ENCODE peak calls at places on chromosomes 3 and 15, in six cellular contexts. C is AG10803, N is OCI-LY7, Q is lung, T is kidney epithelial cell, A is neural progenitor cell. X is an unnamed sample.

GRCh38 chr3:107425033-107425432 is 47.8 kb downstream of the CCDC54 start:
- DNase-seq in N (no peak), A (no peak), Q (no peak), T (no peak), C (no peak), X (no peak)

GRCh38 chr15:63939531-63940130 is 105.9 kb upstream of the HERC1 start:
- DNase-seq in N (no peak), T (no peak), C (peak; percentile 84), Q (no peak), A (no peak), X (no peak)

GRCh38 chr3:22115581-22115980 is 364.6 kb upstream of the ZNF385D start:
- DNase-seq in N (no peak), Q (no peak), C (no peak), T (no peak), A (no peak), X (no peak)

GRCh38 chr15:81434882-81435281 is 60.9 kb upstream of the TMC3 start:
- DNase-seq in T (no peak), Q (no peak), N (no peak), A (no peak), C (no peak), X (no peak)

GRCh38 chr3:99641480-99641879 is 3.1 kb downstream of the COL8A1 start:
- DNase-seq in T (no peak), Q (no peak), C (no peak), N (no peak), A (no peak), X (no peak)

GRCh38 chr15:39300451-39301153 is 280.3 kb upstream of the THBS1 start:
- DNase-seq in Q (no peak), C (peak; percentile 76), A (no peak), T (peak; percentile 47), N (no peak), X (no peak)

GRCh38 chr3:112078125-112079083 is 7.8 kb upstream of the C3orf52 start:
- DNase-seq in N (no peak), T (no peak), Q (no peak), A (no peak), C (no peak), X (no peak)

GRCh38 chr3:128579927-128580326 is 70.7 kb downstream of the RPN1 start:
- DNase-seq in Q (no peak), C (no peak), N (no peak), A (no peak), T (no peak), X (no peak)

GRCh38 chr3:151751161-151751560 is 17.4 kb downstream of the AADACL2 start:
- DNase-seq in A (no peak), C (peak; percentile 89), N (no peak), T (no peak), Q (no peak), X (no peak)

GRCh38 chr3:197465996-197466549 is 89.7 kb downstream of the BDH1 start:
- DNase-seq in A (no peak), T (no peak), Q (no peak), C (peak; percentile 81), N (no peak), X (no peak)

GRCh38 chr15:80744826-80745225 is 34.3 kb upstream of the CEMIP start:
- DNase-seq in Q (no peak), C (peak; percentile 54), A (no peak), N (no peak), T (no peak), X (no peak)

GRCh38 chr3:9279959-9280358 is 30.5 kb upstream of the SRGAP3 start:
- DNase-seq in T (peak; percentile 10), C (peak; percentile 60), N (no peak), Q (no peak), A (peak; percentile 67), X (no peak)

GRCh38 chr3:113219605-113220300 is 8.4 kb downstream of the BOC start:
- DNase-seq in N (no peak), C (no peak), A (no peak), Q (no peak), T (no peak), X (peak; percentile 44)

DNA sequence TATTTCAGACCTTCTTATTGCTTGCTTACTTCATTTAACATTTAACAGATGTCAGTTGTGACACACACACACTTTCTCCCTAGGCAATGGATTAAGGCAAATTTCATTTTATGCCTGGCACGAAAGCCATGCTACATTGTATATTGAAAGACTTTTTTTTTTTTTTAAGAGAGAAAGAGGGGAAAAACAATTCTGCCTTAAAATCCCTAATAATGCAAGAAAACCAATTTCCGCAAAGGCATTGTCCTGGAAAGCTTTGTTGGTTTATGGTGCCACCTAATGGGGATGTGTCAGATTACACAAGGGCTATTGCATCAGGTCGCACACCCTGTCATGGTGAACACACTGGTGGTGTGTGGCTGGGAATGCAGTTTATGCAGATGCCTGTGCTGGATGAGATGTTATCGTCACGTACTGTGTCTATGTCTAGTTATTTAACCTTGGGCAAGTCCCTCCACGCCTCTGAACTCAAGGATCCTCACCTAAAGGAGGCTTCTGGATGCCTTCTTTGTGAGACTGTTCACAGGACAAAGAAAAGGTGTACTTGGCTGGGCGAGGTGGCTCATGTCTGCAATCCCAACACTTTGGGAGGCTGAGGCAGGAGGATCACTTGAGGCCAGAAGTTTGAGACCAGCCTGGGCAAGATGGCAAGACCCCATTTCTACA is 37.3 kb upstream of the RFTN1 start:
- DNase-seq in N (peak; percentile 92), T (peak; percentile 49), A (peak; percentile 82), C (peak; percentile 87), Q (peak; percentile 83), X (peak; percentile 89)
- H3K4me3 ChIP-seq in N (no peak overlapping the region), T (no peak overlapping the region), A (no peak overlapping the region), C (peak overlapping the region; percentile 31), Q (no peak overlapping the region), X (no peak overlapping the region)

DNA sequence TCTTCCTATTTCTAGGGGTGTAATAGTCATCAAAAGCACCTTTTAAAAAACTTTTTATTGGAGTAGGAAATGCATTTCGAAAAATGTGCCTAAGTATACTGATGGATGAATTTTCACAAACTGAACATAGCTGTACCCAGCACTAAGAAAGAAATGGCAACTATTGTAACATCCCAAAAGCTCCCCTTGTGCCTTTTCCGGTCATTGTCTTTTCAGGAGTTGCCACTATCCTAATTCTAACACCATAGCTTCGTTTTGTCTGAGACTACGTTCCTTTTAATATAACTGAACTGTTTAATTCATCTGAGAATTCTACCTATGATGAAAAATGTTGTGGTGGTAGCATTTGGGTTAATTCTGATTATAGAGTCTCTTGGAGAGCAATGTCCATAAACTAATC is 1.9 kb downstream of the TIMMDC1 start:
- DNase-seq in A (no peak), Q (no peak), N (no peak), T (no peak), C (no peak), X (no peak)
- H3K4me3 ChIP-seq in A (peak overlapping the region; percentile 67), Q (no peak overlapping the region), N (peak overlapping the region; percentile 75), T (no peak overlapping the region), C (no peak overlapping the region), X (no peak overlapping the region)

GRCh38 chr3:184562875-184563568 is 1.4 kb downstream of the EPHB3 start:
- DNase-seq in T (no peak), C (peak; percentile 60), N (no peak), Q (no peak), A (peak; percentile 61), X (no peak)

GRCh38 chr3:184565421-184566211 is 4.0 kb downstream of the EPHB3 start:
- DNase-seq in T (peak; percentile 70), A (peak; percentile 64), C (peak; percentile 92), Q (peak; percentile 91), N (no peak), X (no peak)

GRCh38 chr3:184563569-184563925 is 2.0 kb downstream of the EPHB3 start:
- DNase-seq in C (no peak), T (no peak), N (no peak), A (no peak), Q (no peak), X (no peak)

GRCh38 chr3:184564685-184565385 is 3.2 kb downstream of the EPHB3 start:
- DNase-seq in Q (no peak), T (no peak), C (no peak), A (no peak), N (no peak), X (no peak)

DNA sequence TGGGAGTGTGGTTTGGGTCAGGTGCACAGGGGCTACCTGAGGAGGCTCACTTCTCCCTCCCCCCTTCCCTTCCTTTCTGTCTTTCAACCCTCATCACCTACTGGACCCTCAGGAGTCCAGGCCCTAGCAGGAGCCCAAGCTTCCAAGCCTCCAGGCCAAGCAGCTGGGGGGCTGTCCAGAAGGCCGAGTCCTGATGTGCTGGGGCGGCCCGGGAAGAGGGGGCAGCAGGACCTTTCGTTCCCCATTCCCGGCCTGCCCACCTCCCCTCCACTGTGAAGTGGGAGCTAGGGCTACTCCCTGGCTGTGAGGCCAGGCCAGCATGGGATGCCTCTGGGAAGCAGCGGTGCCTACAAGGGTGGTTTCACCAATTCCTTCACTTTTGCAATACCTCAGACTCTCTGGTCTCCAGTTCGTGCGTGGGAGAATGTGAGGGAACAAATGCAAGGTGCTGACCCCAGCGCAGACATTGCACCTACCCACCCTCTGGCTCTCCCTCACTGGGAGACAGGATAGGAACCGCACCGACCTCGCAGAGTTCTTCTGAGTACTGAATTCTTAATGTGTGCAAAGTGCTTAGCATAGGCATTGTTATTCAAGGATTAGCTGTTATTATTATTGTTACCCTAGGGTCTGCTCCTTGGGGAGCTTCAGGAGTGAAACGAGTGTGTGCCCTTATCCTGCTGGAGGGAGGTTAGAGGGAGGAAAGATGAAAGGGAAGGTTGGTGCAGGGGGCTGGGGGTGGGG is 2.5 kb downstream of the EPHB3 start:
- DNase-seq in N (no peak), T (no peak), A (no peak), C (no peak), Q (no peak), X (no peak)
- H3K4me3 ChIP-seq in N (no peak overlapping the region), T (no peak overlapping the region), A (no peak overlapping the region), C (peak overlapping the region; percentile 75), Q (no peak overlapping the region), X (no peak overlapping the region)

GRCh38 chr3:194203482-194204035 is 67.6 kb downstream of the HES1 start:
- DNase-seq in N (no peak), C (no peak), Q (no peak), A (no peak), T (no peak), X (no peak)

GRCh38 chr3:194205675-194206133 is 69.8 kb downstream of the HES1 start:
- DNase-seq in A (no peak), T (no peak), C (no peak), Q (peak; percentile 49), N (peak; percentile 29), X (peak; percentile 51)

GRCh38 chr3:194201953-194202666 is 66.2 kb downstream of the HES1 start:
- DNase-seq in Q (no peak), N (no peak), T (no peak), A (no peak), C (no peak), X (no peak)

GRCh38 chr3:194204793-194205065 is 68.8 kb downstream of the HES1 start:
- DNase-seq in N (no peak), A (peak; percentile 37), T (no peak), Q (no peak), C (no peak), X (no peak)

DNA sequence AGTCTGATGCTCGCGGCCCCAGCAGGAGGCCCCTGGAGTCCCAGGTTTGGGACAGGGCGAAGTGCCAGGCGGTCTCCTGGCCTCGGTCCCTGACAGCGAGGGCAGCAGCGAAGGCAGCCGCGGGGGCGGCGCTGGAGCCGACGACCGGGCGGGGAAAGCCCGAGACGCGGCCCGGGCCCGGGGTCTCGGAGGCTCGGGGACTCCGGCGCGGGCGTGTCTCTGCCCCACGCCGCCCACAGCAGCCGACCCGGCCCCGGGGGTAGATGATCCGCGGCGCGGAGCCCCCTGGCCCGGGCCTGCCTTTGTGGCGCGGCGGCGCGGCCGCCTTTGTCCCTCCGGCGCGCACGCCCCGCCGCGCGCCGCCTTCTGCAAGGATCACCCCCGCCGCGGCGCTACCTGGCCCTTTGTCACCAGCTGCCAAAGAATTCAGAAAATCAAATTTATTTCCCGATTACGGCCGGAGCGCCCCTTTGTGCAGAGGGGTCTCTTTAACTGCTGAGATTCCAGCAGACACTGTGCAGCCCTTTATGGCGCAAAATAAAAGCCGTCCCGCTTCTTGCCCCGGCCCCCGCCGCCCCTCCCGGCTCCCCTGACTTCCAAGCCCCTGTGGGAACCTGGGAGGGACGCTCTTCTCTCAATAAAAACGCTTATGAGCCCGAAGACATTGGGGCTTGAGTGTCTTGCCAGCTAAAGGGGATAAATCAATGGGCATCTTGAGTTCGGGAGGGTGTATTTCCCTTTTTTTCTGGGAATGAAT is 68.3 kb downstream of the HES1 start:
- DNase-seq in T (no peak), N (no peak), A (peak; percentile 82), C (no peak), Q (no peak), X (no peak)
- H3K4me3 ChIP-seq in T (peak overlapping the region; percentile 35), N (no peak overlapping the region), A (peak overlapping the region; percentile 58), C (no peak overlapping the region), Q (peak overlapping the region; percentile 29), X (no peak overlapping the region)